ENCODE peak calls at places on chromosomes 3 and 15, in six cellular contexts. H is WTC11, K is AG09319, C is GM20000, I is fibroblast of villous mesenchyme, D is choroid plexus epithelial cell. Y is an unnamed sample.

GRCh38 chr3:181851063-181851462 is 139.3 kb downstream of the SOX2 start:
- DNase-seq in C (no peak), I (no peak), H (no peak), K (no peak), D (no peak), Y (no peak)

GRCh38 chr3:95343228-95343627 is 1280.4 kb downstream of the NSUN3 start:
- DNase-seq in I (no peak), D (no peak), C (no peak), K (no peak), H (no peak), Y (no peak)

GRCh38 chr3:109618766-109619378 is 281.5 kb upstream of the DPPA4 start:
- DNase-seq in C (no peak), I (no peak), K (no peak), H (no peak), D (no peak), Y (no peak)

GRCh38 chr3:106534206-106534605 is 665.4 kb upstream of the CBLB start:
- DNase-seq in K (no peak), I (no peak), H (no peak), D (peak), C (no peak), Y (no peak)

GRCh38 chr3:181103605-181104004 is 114.1 kb upstream of the DNAJC19 start:
- DNase-seq in C (no peak), I (no peak), H (peak), D (peak), K (no peak), Y (no peak)

GRCh38 chr3:44805960-44806359 is 44.4 kb downstream of the KIF15 start:
- DNase-seq in H (no peak), C (no peak), K (no peak), D (no peak), I (no peak), Y (no peak)

GRCh38 chr3:12758025-12758830 is 831 bp downstream of the TMEM40 start:
- DNase-seq in I (peak), H (no peak), D (peak), C (peak), K (no peak), Y (no peak)

GRCh38 chr3:188152660-188153497 is 1.1 kb upstream of the LPP start:
- DNase-seq in K (peak), H (peak), I (peak), C (no peak), D (peak), Y (no peak)

GRCh38 chr3:171791695-171792082 is 18.6 kb downstream of the PLD1 start:
- DNase-seq in I (peak), K (no peak), H (no peak), C (no peak), D (peak), Y (no peak)

GRCh38 chr3:71581981-71582611 is 1.4 kb downstream of the FOXP1 start:
- DNase-seq in C (peak), D (peak), K (no peak), I (peak), H (peak), Y (peak)

GRCh38 chr15:64224508-64224907 is 61.7 kb upstream of the PPIB start:
- DNase-seq in I (peak), H (no peak), K (peak), D (peak), C (no peak), Y (no peak)

GRCh38 chr3:125112981-125113380 is 57.2 kb upstream of the HEG1 start:
- DNase-seq in I (no peak), C (no peak), H (no peak), D (no peak), K (no peak), Y (no peak)

GRCh38 chr3:106824856-106825255 is 552.4 kb upstream of the CCDC54 start:
- DNase-seq in K (no peak), H (peak), I (peak), C (peak), D (peak), Y (no peak)

GRCh38 chr3:9887478-9887877 is 2.9 kb upstream of the JAGN1 start:
- DNase-seq in D (no peak), C (no peak), I (no peak), H (no peak), K (no peak), Y (no peak)

GRCh38 chr3:9889405-9889804 is 1.0 kb upstream of the JAGN1 start:
- DNase-seq in K (no peak), C (no peak), D (no peak), H (no peak), I (no peak), Y (no peak)

GRCh38 chr3:9891072-9891622 is 737 bp downstream of the JAGN1 start:
- DNase-seq in I (no peak), C (no peak), K (no peak), H (no peak), D (no peak), Y (no peak)

GRCh38 chr3:9888540-9888939 is 1.9 kb upstream of the JAGN1 start:
- DNase-seq in I (no peak), D (no peak), C (no peak), H (no peak), K (no peak), Y (no peak)

GRCh38 chr3:9890249-9891071 is at the start of gene JAGN1:
- DNase-seq in H (peak), K (peak), I (peak), D (peak), C (peak), Y (peak)
- TF ChIP-seq CTCF in H (no peak), K (no peak), I (no peak), D (no peak), C (no peak), Y (no peak)

GRCh38 chr3:67710396-67710795 is 56.0 kb upstream of the SUCLG2 start:
- DNase-seq in C (no peak), H (no peak), K (no peak), D (no peak), I (no peak), Y (no peak)
- TF ChIP-seq CTCF in C (no peak), H (no peak), K (no peak), D (no peak), I (no peak), Y (no peak)

DNA sequence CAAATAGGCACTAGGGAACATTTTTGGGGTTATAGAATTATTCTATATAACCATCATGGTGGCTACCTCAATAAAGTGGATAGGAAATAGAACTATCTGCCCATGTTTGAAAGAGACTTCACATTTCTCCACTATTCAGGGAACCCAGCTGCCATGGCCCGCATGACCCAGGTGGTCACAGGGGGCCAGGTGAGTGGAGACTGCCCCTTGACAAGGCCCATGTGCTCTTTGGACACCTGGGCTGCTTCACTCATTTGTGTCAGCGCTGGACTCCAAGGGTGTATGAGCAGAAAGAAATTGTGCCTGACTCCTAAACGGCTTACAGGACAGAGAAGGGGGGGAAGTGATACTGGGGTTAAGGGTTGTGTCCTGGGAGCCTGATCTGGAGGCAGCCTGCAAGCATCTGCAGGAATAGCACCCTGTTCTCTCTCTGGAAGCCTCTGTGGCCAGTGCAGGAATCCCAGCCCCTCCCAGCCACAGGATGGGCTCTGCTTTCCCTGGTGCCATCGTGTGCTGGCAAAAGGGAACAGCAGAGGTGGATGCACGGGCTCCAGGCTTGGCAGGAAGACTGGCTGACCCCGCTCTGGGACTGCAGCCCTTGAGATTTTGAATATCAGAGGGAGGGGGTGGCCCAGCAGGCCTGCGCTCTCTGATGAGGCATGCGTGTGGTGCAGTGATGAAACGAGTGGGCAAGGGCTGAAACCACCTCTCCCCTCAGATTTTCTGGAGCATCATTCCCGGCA is 9.1 kb upstream of the C3orf22 start:
- DNase-seq in C (no peak), D (no peak), I (no peak), H (no peak), K (no peak), Y (no peak)
- TF ChIP-seq CTCF in C (no peak), D (no peak), I (peak), H (no peak), K (no peak), Y (no peak)

GRCh38 chr15:91289324-91289723 is 189.3 kb downstream of the SV2B start:
- DNase-seq in K (no peak), D (no peak), H (peak), I (no peak), C (peak), Y (no peak)
- TF ChIP-seq CTCF in K (no peak), D (no peak), H (no peak), I (no peak), C (no peak), Y (no peak)

GRCh38 chr15:35975941-35976340 is 430.0 kb upstream of the DPH6 start:
- DNase-seq in D (no peak), H (no peak), K (no peak), I (no peak), C (no peak), Y (no peak)
- TF ChIP-seq CTCF in D (no peak), H (no peak), K (no peak), I (no peak), C (no peak), Y (no peak)

DNA sequence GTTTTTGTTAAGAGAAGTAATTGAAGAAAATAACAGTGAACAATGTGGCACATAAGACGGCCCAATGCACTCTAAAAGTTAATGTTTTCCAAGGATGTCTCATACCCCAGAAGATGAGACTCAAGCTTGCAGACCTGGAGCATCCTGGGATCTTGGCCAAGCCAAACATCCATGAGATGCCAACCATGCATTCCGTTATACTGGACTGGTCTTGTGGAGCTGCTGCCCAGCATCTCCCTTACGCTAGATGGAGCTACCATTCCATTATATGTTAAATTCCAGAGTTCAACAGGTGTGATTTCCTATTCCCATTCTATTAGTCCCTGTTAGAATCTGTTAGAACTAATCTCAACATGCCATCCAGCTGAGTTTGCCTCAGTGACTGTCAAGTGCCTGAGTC is 181.8 kb downstream of the PDCD6IP start:
- DNase-seq in I (peak), D (peak), C (peak), H (no peak), K (no peak), Y (no peak)
- TF ChIP-seq CTCF in I (peak), D (peak), C (no peak), H (peak), K (peak), Y (peak)

GRCh38 chr3:126659915-126660886 is 5.3 kb upstream of the TXNRD3 start:
- DNase-seq in I (no peak), D (peak), K (no peak), C (no peak), H (peak), Y (no peak)
- TF ChIP-seq CTCF in I (peak), D (peak), K (peak), C (no peak), H (no peak), Y (peak)

DNA sequence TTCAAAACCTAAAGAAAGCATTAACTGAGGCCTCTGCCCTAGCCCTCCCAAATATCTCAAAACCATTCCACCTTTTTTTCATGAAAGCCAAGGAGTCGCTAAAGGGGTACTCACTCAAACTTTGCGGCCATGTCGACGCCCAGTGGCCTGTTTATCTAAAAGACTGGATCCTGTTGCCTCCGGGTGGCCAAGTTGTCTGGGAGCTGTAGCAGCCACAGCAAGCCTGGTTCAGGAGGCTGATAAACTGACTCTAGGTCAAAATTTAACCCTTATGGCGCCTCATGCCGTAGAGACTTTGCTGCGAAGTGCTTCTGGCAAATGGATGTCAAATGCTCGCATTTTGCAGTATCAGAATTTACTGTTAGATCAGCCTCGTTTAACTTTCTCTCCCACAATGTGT is 39.5 kb downstream of the ZBTB11 start:
- DNase-seq in I (no peak), H (no peak), K (no peak), C (no peak), D (no peak), Y (no peak)
- TF ChIP-seq CTCF in I (no peak), H (no peak), K (no peak), C (no peak), D (no peak), Y (no peak)